ENCODE peak calls at places on chromosomes 1 and 21, in seven cellular contexts. X is AG09309, M is fibroblast of lung, C is left cardiac atrium, P is LHCN-M2, Z is left kidney, R is cerebellar cortex. F is an unnamed sample.

GRCh38 chr1:1240822-1241587 is 5.5 kb downstream of the C1QTNF12 start:
- DNase-seq in X (no peak), M (peak), C (no peak), P (no peak), Z (peak), R (no peak), F (no peak)

GRCh38 chr21:36966846-36967657 is 583 bp upstream of the HLCS start:
- DNase-seq in X (no peak), M (peak), C (no peak), P (peak), Z (peak), R (peak), F (no peak)

GRCh38 chr1:183129921-183130675 is 56.0 kb upstream of the LAMC2 start:
- DNase-seq in X (no peak), M (no peak), C (no peak), P (no peak), Z (no peak), R (peak), F (no peak)

GRCh38 chr1:41791667-41792484 is 126.8 kb downstream of the HIVEP3 start:
- DNase-seq in X (no peak), M (no peak), C (no peak), P (no peak), Z (no peak), R (no peak), F (no peak)

GRCh38 chr1:58745086-58745485 is 38.8 kb downstream of the JUN start:
- DNase-seq in X (no peak), M (no peak), C (no peak), P (no peak), Z (peak), R (no peak), F (no peak)

GRCh38 chr1:198101716-198102453 is 54.9 kb upstream of the NEK7 start:
- DNase-seq in X (no peak), M (peak), C (no peak), P (peak), Z (no peak), R (no peak), F (no peak)

GRCh38 chr1:13947658-13948057 is 247.7 kb downstream of the PRDM2 start:
- DNase-seq in X (no peak), M (no peak), C (no peak), P (no peak), Z (no peak), R (no peak), F (no peak)

GRCh38 chr1:168082008-168082876 is 54.5 kb downstream of the GPR161 start:
- DNase-seq in X (no peak), M (peak), C (peak), P (peak), Z (peak), R (peak), F (no peak)

GRCh38 chr1:222813866-222814535 is 838 bp upstream of the DISP1 start:
- DNase-seq in X (no peak), M (peak), C (no peak), P (peak), Z (no peak), R (peak), F (no peak)

GRCh38 chr1:102798718-102799117 is 309.6 kb downstream of the COL11A1 start:
- DNase-seq in X (no peak), M (no peak), C (no peak), P (no peak), Z (no peak), R (no peak), F (no peak)

GRCh38 chr21:15552914-15553491 is 176.8 kb upstream of the USP25 start:
- DNase-seq in X (no peak), M (peak), C (no peak), P (peak), Z (peak), R (peak), F (peak)

GRCh38 chr1:111989531-111990025 is at the start of gene KCND3:
- DNase-seq in X (no peak), M (peak), C (peak), P (peak), Z (peak), R (peak), F (no peak)

GRCh38 chr1:111471012-111471411 is 2.8 kb upstream of the C1orf162 start:
- DNase-seq in X (no peak), M (no peak), C (no peak), P (no peak), Z (no peak), R (no peak), F (no peak)

GRCh38 chr1:162144268-162144667 is 74.8 kb downstream of the NOS1AP start:
- DNase-seq in X (no peak), M (no peak), C (no peak), P (no peak), Z (no peak), R (no peak), F (no peak)

GRCh38 chr1:15624315-15624714 is 7.1 kb downstream of the DDI2 start:
- DNase-seq in X (no peak), M (no peak), C (no peak), P (no peak), Z (no peak), R (no peak), F (no peak)

GRCh38 chr1:41783189-41783639 is 135.5 kb downstream of the HIVEP3 start:
- DNase-seq in X (peak), M (peak), C (no peak), P (peak), Z (peak), R (no peak), F (peak)

GRCh38 chr1:81135524-81135923 is 665.2 kb upstream of the ADGRL2 start:
- DNase-seq in X (no peak), M (no peak), C (no peak), P (no peak), Z (no peak), R (no peak), F (no peak)

GRCh38 chr1:110916669-110917306 is 43.8 kb downstream of the CD53 start:
- DNase-seq in X (no peak), M (peak), C (no peak), P (peak), Z (no peak), R (no peak), F (no peak)

GRCh38 chr1:224707849-224708725 is 92.0 kb downstream of the CNIH3 start:
- DNase-seq in X (peak), M (peak), C (no peak), P (peak), Z (no peak), R (no peak), F (no peak)

GRCh38 chr1:185474440-185475149 is 157.6 kb upstream of the IVNS1ABP start:
- DNase-seq in X (no peak), M (no peak), C (no peak), P (no peak), Z (no peak), R (no peak), F (no peak)

GRCh38 chr1:119623651-119624050 is 24.4 kb downstream of the ZNF697 start:
- DNase-seq in X (no peak), M (no peak), C (no peak), P (no peak), Z (no peak), R (no peak), F (no peak)

GRCh38 chr1:178107823-178108222 is 13.9 kb downstream of the RASAL2 start:
- DNase-seq in X (no peak), M (no peak), C (no peak), P (no peak), Z (no peak), R (no peak), F (no peak)

GRCh38 chr1:157352817-157353408 is 199.4 kb downstream of the FCRL5 start:
- DNase-seq in X (no peak), M (no peak), C (no peak), P (no peak), Z (no peak), R (no peak), F (no peak)

GRCh38 chr1:152967201-152967600 is 3.2 kb upstream of the SPRR4 start:
- DNase-seq in X (no peak), M (no peak), C (no peak), P (no peak), Z (no peak), R (no peak), F (no peak)

GRCh38 chr1:150574260-150575071 is 4.9 kb downstream of the MCL1 start:
- DNase-seq in X (no peak), M (no peak), C (no peak), P (no peak), Z (no peak), R (no peak), F (no peak)

GRCh38 chr1:244100691-244101453 is 49.8 kb downstream of the ZBTB18 start:
- DNase-seq in X (no peak), M (peak), C (no peak), P (peak), Z (peak), R (peak), F (no peak)

GRCh38 chr1:202765726-202766125 is 42.5 kb downstream of the KDM5B start:
- DNase-seq in X (no peak), M (no peak), C (no peak), P (no peak), Z (no peak), R (no peak), F (no peak)

GRCh38 chr1:117537291-117537920 is 68.4 kb upstream of the TENT5C start:
- DNase-seq in X (no peak), M (no peak), C (no peak), P (no peak), Z (peak), R (no peak), F (no peak)